ENCODE peak calls at places on chromosomes 11 and 22, in four cellular contexts. C is activated T-cell treated with anti-CD3 and anti-CD28 coated beads for 1 hour; O is activated CD8-positive, alpha-beta memory T cell treated with anti-CD3 and anti-CD28 coated beads for 24 hours; T is stimulated activated CD4-positive, alpha-beta T cell treated with anti-CD3 and anti-CD28 coated beads, Interleukin-12 subunit alpha, Interleukin-12 subunit beta, amount 100 ng/mL, for 4 hours. W is an unnamed sample.

GRCh38 chr11:29628584-29628983 is 388.2 kb downstream of the KCNA4 start:
- DNase-seq in C (no peak), O (no peak), T (no peak), W (no peak)

GRCh38 chr22:31103899-31104694 is 3.3 kb downstream of the SELENOM start:
- DNase-seq in C (no peak), O (no peak), T (no peak), W (no peak)

GRCh38 chr11:110715541-110715940 is 3.3 kb upstream of the ARHGAP20 start:
- DNase-seq in C (no peak), O (no peak), T (no peak), W (no peak)

GRCh38 chr11:111663820-111664219 is 61.6 kb downstream of the SIK2 start:
- DNase-seq in C (no peak), O (no peak), T (no peak), W (no peak)

GRCh38 chr22:27206001-27206746 is 548.8 kb downstream of the MIAT start:
- DNase-seq in C (no peak), O (no peak), T (no peak), W (no peak)

GRCh38 chr11:36149538-36150242 is 139.5 kb downstream of the COMMD9 start:
- DNase-seq in C (no peak), O (peak; percentile 61), T (peak; percentile 20), W (peak; percentile 86)

GRCh38 chr22:23061471-23062280 is 8.6 kb upstream of the GNAZ start:
- DNase-seq in C (no peak), O (no peak), T (no peak), W (peak; percentile 56)

GRCh38 chr11:66529069-66529468 is 16.8 kb downstream of the ZDHHC24 start:
- DNase-seq in C (no peak), O (no peak), T (no peak), W (no peak)

GRCh38 chr11:64759722-64760719 is at the start of gene PYGM:
- DNase-seq in C (no peak), O (no peak), T (no peak), W (peak; percentile 94)

GRCh38 chr11:78927511-78927910 is 352.8 kb upstream of the NARS2 start:
- DNase-seq in C (no peak), O (no peak), T (no peak), W (no peak)

GRCh38 chr22:48301421-48301820 is 1526.3 kb downstream of the BRD1 start:
- DNase-seq in C (no peak), O (peak; percentile 41), T (no peak), W (no peak)

GRCh38 chr22:44030702-44031082 is 6.6 kb downstream of the PARVB start:
- DNase-seq in C (no peak), O (no peak), T (no peak), W (no peak)

GRCh38 chr11:69704508-69705245 is 855 bp upstream of the FGF19 start:
- DNase-seq in C (no peak), O (no peak), T (no peak), W (no peak)

GRCh38 chr22:36331912-36332622 is 55.7 kb downstream of the MYH9 start:
- DNase-seq in C (no peak), O (peak; percentile 78), T (peak; percentile 40), W (peak; percentile 94)

GRCh38 chr11:109109916-109110315 is 312.1 kb upstream of the C11orf87 start:
- DNase-seq in C (no peak), O (no peak), T (no peak), W (no peak)

GRCh38 chr11:65414776-65415498 is 7.7 kb upstream of the NEAT1 start:
- DNase-seq in C (no peak), O (no peak), T (no peak), W (no peak)

GRCh38 chr22:34800265-34800664 is 265.7 kb upstream of the ISX start:
- DNase-seq in C (no peak), O (no peak), T (no peak), W (no peak)

GRCh38 chr22:20965888-20966855 is 883 bp upstream of the AIFM3 start:
- DNase-seq in C (no peak), O (no peak), T (no peak), W (no peak)

GRCh38 chr11:125256471-125257010 is 92.0 kb downstream of the PKNOX2 start:
- DNase-seq in C (no peak), O (no peak), T (no peak), W (peak; percentile 72)

GRCh38 chr11:548700-549603 is 11.6 kb downstream of the LMNTD2 start:
- DNase-seq in C (no peak), O (no peak), T (no peak), W (no peak)

GRCh38 chr22:28141614-28142013 is 222.6 kb upstream of the PITPNB start:
- DNase-seq in C (no peak), O (no peak), T (no peak), W (no peak)

GRCh38 chr11:115194798-115195101 is 309.5 kb downstream of the CADM1 start:
- DNase-seq in C (no peak), O (no peak), T (no peak), W (no peak)

GRCh38 chr11:101582242-101583052 is 1.4 kb downstream of the TRPC6 start:
- DNase-seq in C (no peak), O (no peak), T (no peak), W (peak; percentile 80)

GRCh38 chr22:42632096-42632495 is 8.3 kb downstream of the ATP5MGL start:
- DNase-seq in C (no peak), O (no peak), T (no peak), W (no peak)

GRCh38 chr11:106216281-106216680 is 138.8 kb downstream of the AASDHPPT start:
- DNase-seq in C (no peak), O (no peak), T (no peak), W (no peak)

GRCh38 chr11:10847960-10848860 is 9.6 kb downstream of the ZBED5 start:
- DNase-seq in C (no peak), O (no peak), T (no peak), W (no peak)

GRCh38 chr11:124801636-124802312 is 1.6 kb upstream of the MSANTD2 start:
- DNase-seq in C (no peak), O (no peak), T (no peak), W (no peak)

GRCh38 chr11:121892863-121893262 is 223.2 kb downstream of the BLID start:
- DNase-seq in C (no peak), O (no peak), T (no peak), W (no peak)

GRCh38 chr22:41191467-41191866 is 13.6 kb upstream of the L3MBTL2 start:
- DNase-seq in C (no peak), O (no peak), T (no peak), W (no peak)

GRCh38 chr11:112822478-112823274 is 138.5 kb upstream of the NCAM1 start:
- DNase-seq in C (no peak), O (no peak), T (no peak), W (no peak)

GRCh38 chr22:27124336-27125023 is 467.1 kb downstream of the MIAT start:
- DNase-seq in C (no peak), O (no peak), T (no peak), W (peak; percentile 82)

GRCh38 chr22:44279059-44279340 is 33.8 kb downstream of the SHISAL1 start:
- DNase-seq in C (no peak), O (no peak), T (no peak), W (no peak)

GRCh38 chr11:108069947-108070346 is 51.4 kb upstream of the ACAT1 start:
- DNase-seq in C (no peak), O (no peak), T (no peak), W (no peak)

GRCh38 chr11:103619480-103619879 is 417.0 kb upstream of the DDI1 start:
- DNase-seq in C (no peak), O (no peak), T (no peak), W (no peak)

GRCh38 chr11:107054391-107054790 is 36.1 kb upstream of the GUCY1A2 start:
- DNase-seq in C (no peak), O (no peak), T (no peak), W (no peak)

GRCh38 chr11:88618716-88619462 is 281.4 kb upstream of the CTSC start:
- DNase-seq in C (no peak), O (no peak), T (no peak), W (no peak)

GRCh38 chr11:74276581-74276980 is 34.9 kb downstream of the P4HA3 start:
- DNase-seq in C (no peak), O (no peak), T (no peak), W (no peak)

W was measured in posterior vena cava.